ENCODE peak calls at places on chromosomes 12 and 14, in nine cellular contexts. One of them, this sample, is unnamed.

GRCh38 chr14:90578283-90578985 is 181.6 kb downstream of the CALM1 start:
- DNase-seq in heart right ventricle: peak; percentile 49
- DNase-seq in hippocampal formation: no peak
- DNase-seq in A172: no peak
- DNase-seq in ascending aorta: no peak
- DNase-seq in stimulated activated CD4-positive, alpha-beta T cell treated with anti-CD3 and anti-CD28 coated beads, Interleukin-1b, Interleukin-23, amount 100 ng/mL, for 24 hours: no peak
- DNase-seq in immature natural killer cell: no peak
- DNase-seq in GM04504: no peak
- DNase-seq in T-helper 17 cell: no peak
- DNase-seq in this sample: no peak

GRCh38 chr12:110591508-110592051 is 8.5 kb upstream of the PPTC7 start:
- DNase-seq in hippocampal formation: no peak
- DNase-seq in immature natural killer cell: no peak
- DNase-seq in stimulated activated CD4-positive, alpha-beta T cell treated with anti-CD3 and anti-CD28 coated beads, Interleukin-1b, Interleukin-23, amount 100 ng/mL, for 24 hours: no peak
- DNase-seq in heart right ventricle: no peak
- DNase-seq in T-helper 17 cell: no peak
- DNase-seq in A172: no peak
- DNase-seq in ascending aorta: no peak
- DNase-seq in GM04504: no peak
- DNase-seq in this sample: no peak

GRCh38 chr12:76621582-76622024 is 62.0 kb upstream of the OSBPL8 start:
- DNase-seq in T-helper 17 cell: peak; percentile 43
- DNase-seq in hippocampal formation: peak; percentile 30
- DNase-seq in A172: peak; percentile 55
- DNase-seq in stimulated activated CD4-positive, alpha-beta T cell treated with anti-CD3 and anti-CD28 coated beads, Interleukin-1b, Interleukin-23, amount 100 ng/mL, for 24 hours: peak; percentile 38
- DNase-seq in heart right ventricle: peak; percentile 69
- DNase-seq in ascending aorta: peak; percentile 82
- DNase-seq in immature natural killer cell: peak; percentile 49
- DNase-seq in GM04504: peak; percentile 35
- DNase-seq in this sample: peak; percentile 58

GRCh38 chr12:115408642-115409041 is 724.7 kb upstream of the TBX3 start:
- DNase-seq in GM04504: no peak
- DNase-seq in stimulated activated CD4-positive, alpha-beta T cell treated with anti-CD3 and anti-CD28 coated beads, Interleukin-1b, Interleukin-23, amount 100 ng/mL, for 24 hours: no peak
- DNase-seq in T-helper 17 cell: no peak
- DNase-seq in ascending aorta: no peak
- DNase-seq in hippocampal formation: no peak
- DNase-seq in immature natural killer cell: no peak
- DNase-seq in heart right ventricle: no peak
- DNase-seq in A172: no peak
- DNase-seq in this sample: no peak

GRCh38 chr14:105088812-105089745 is 23.8 kb upstream of the GPR132 start:
- DNase-seq in heart right ventricle: no peak
- DNase-seq in ascending aorta: peak; percentile 64
- DNase-seq in stimulated activated CD4-positive, alpha-beta T cell treated with anti-CD3 and anti-CD28 coated beads, Interleukin-1b, Interleukin-23, amount 100 ng/mL, for 24 hours: no peak
- DNase-seq in immature natural killer cell: no peak
- DNase-seq in hippocampal formation: no peak
- DNase-seq in T-helper 17 cell: no peak
- DNase-seq in GM04504: no peak
- DNase-seq in A172: no peak
- DNase-seq in this sample: no peak

GRCh38 chr14:53953002-53953827 is 3.4 kb downstream of the BMP4 start:
- DNase-seq in heart right ventricle: peak; percentile 87
- DNase-seq in A172: peak; percentile 42
- DNase-seq in GM04504: no peak
- DNase-seq in ascending aorta: peak; percentile 90
- DNase-seq in immature natural killer cell: no peak
- DNase-seq in T-helper 17 cell: no peak
- DNase-seq in stimulated activated CD4-positive, alpha-beta T cell treated with anti-CD3 and anti-CD28 coated beads, Interleukin-1b, Interleukin-23, amount 100 ng/mL, for 24 hours: no peak
- DNase-seq in hippocampal formation: peak; percentile 36
- DNase-seq in this sample: no peak

GRCh38 chr14:102192840-102193502 is 53.3 kb downstream of the WDR20 start:
- DNase-seq in hippocampal formation: peak; percentile 44
- DNase-seq in immature natural killer cell: no peak
- DNase-seq in ascending aorta: no peak
- DNase-seq in T-helper 17 cell: no peak
- DNase-seq in A172: no peak
- DNase-seq in GM04504: no peak
- DNase-seq in stimulated activated CD4-positive, alpha-beta T cell treated with anti-CD3 and anti-CD28 coated beads, Interleukin-1b, Interleukin-23, amount 100 ng/mL, for 24 hours: no peak
- DNase-seq in heart right ventricle: no peak
- DNase-seq in this sample: no peak

GRCh38 chr14:103108749-103109207 is 14.3 kb downstream of the EXOC3L4 start:
- DNase-seq in A172: peak; percentile 81
- DNase-seq in heart right ventricle: no peak
- DNase-seq in GM04504: no peak
- DNase-seq in immature natural killer cell: no peak
- DNase-seq in hippocampal formation: no peak
- DNase-seq in stimulated activated CD4-positive, alpha-beta T cell treated with anti-CD3 and anti-CD28 coated beads, Interleukin-1b, Interleukin-23, amount 100 ng/mL, for 24 hours: no peak
- DNase-seq in T-helper 17 cell: no peak
- DNase-seq in ascending aorta: no peak
- DNase-seq in this sample: no peak

GRCh38 chr12:67475725-67476124 is 172.8 kb upstream of the DYRK2 start:
- DNase-seq in stimulated activated CD4-positive, alpha-beta T cell treated with anti-CD3 and anti-CD28 coated beads, Interleukin-1b, Interleukin-23, amount 100 ng/mL, for 24 hours: no peak
- DNase-seq in ascending aorta: no peak
- DNase-seq in hippocampal formation: no peak
- DNase-seq in heart right ventricle: no peak
- DNase-seq in GM04504: peak; percentile 48
- DNase-seq in A172: no peak
- DNase-seq in immature natural killer cell: no peak
- DNase-seq in T-helper 17 cell: no peak
- DNase-seq in this sample: no peak

GRCh38 chr14:96167224-96168148 is 37.2 kb upstream of the BDKRB2 start:
- DNase-seq in immature natural killer cell: no peak
- DNase-seq in A172: peak; percentile 64
- DNase-seq in hippocampal formation: no peak
- DNase-seq in ascending aorta: no peak
- DNase-seq in heart right ventricle: no peak
- DNase-seq in stimulated activated CD4-positive, alpha-beta T cell treated with anti-CD3 and anti-CD28 coated beads, Interleukin-1b, Interleukin-23, amount 100 ng/mL, for 24 hours: no peak
- DNase-seq in GM04504: peak; percentile 77
- DNase-seq in T-helper 17 cell: no peak
- DNase-seq in this sample: peak; percentile 83

GRCh38 chr12:54240971-54241588 is 38.8 kb downstream of the CBX5 start:
- DNase-seq in heart right ventricle: no peak
- DNase-seq in ascending aorta: no peak
- DNase-seq in hippocampal formation: no peak
- DNase-seq in A172: no peak
- DNase-seq in T-helper 17 cell: no peak
- DNase-seq in GM04504: no peak
- DNase-seq in immature natural killer cell: no peak
- DNase-seq in stimulated activated CD4-positive, alpha-beta T cell treated with anti-CD3 and anti-CD28 coated beads, Interleukin-1b, Interleukin-23, amount 100 ng/mL, for 24 hours: no peak
- DNase-seq in this sample: no peak

GRCh38 chr12:4242595-4242994 is 31.0 kb upstream of the CCND2 start:
- DNase-seq in ascending aorta: no peak
- DNase-seq in T-helper 17 cell: no peak
- DNase-seq in A172: no peak
- DNase-seq in immature natural killer cell: no peak
- DNase-seq in stimulated activated CD4-positive, alpha-beta T cell treated with anti-CD3 and anti-CD28 coated beads, Interleukin-1b, Interleukin-23, amount 100 ng/mL, for 24 hours: no peak
- DNase-seq in heart right ventricle: no peak
- DNase-seq in GM04504: no peak
- DNase-seq in hippocampal formation: no peak
- DNase-seq in this sample: no peak

This sample was measured in HFF-Myc.